ENCODE peak calls at places on chromosomes 7 and 10, in seven cellular contexts. One of them, this sample, is unnamed.

GRCh38 chr10:107727762-107728317 is 563.3 kb upstream of the SORCS1 start:
- DNase-seq in right atrium auricular region: no peak
- DNase-seq in AG09309: no peak
- DNase-seq in colonic mucosa: peak; percentile 38
- DNase-seq in cardiac muscle cell: peak; percentile 8
- DNase-seq in AG10803: peak; percentile 37
- DNase-seq in aorta: no peak
- DNase-seq in this sample: no peak

GRCh38 chr10:130169136-130169888 is 33.1 kb downstream of the GLRX3 start:
- DNase-seq in right atrium auricular region: no peak
- DNase-seq in AG09309: peak; percentile 38
- DNase-seq in colonic mucosa: no peak
- DNase-seq in cardiac muscle cell: peak; percentile 70
- DNase-seq in AG10803: peak; percentile 55
- DNase-seq in aorta: no peak
- DNase-seq in this sample: no peak

GRCh38 chr10:10499839-10500238 is 517.8 kb upstream of the CELF2 start:
- DNase-seq in right atrium auricular region: no peak
- DNase-seq in AG09309: no peak
- DNase-seq in colonic mucosa: no peak
- DNase-seq in cardiac muscle cell: peak; percentile 75
- DNase-seq in AG10803: peak; percentile 58
- DNase-seq in aorta: no peak
- DNase-seq in this sample: no peak

GRCh38 chr10:36602374-36602773 is 523.0 kb upstream of the ANKRD30A start:
- DNase-seq in right atrium auricular region: no peak
- DNase-seq in AG09309: peak; percentile 34
- DNase-seq in colonic mucosa: no peak
- DNase-seq in cardiac muscle cell: peak; percentile 49
- DNase-seq in AG10803: peak; percentile 54
- DNase-seq in aorta: no peak
- DNase-seq in this sample: no peak

GRCh38 chr10:60235001-60235400 is 154.7 kb downstream of the ANK3 start:
- DNase-seq in right atrium auricular region: no peak
- DNase-seq in AG09309: peak; percentile 13
- DNase-seq in colonic mucosa: no peak
- DNase-seq in cardiac muscle cell: peak; percentile 55
- DNase-seq in AG10803: peak; percentile 15
- DNase-seq in aorta: no peak
- DNase-seq in this sample: no peak

GRCh38 chr7:128031901-128032604 is 816 bp upstream of the LRRC4 start:
- DNase-seq in right atrium auricular region: no peak
- DNase-seq in AG09309: peak; percentile 74
- DNase-seq in colonic mucosa: no peak
- DNase-seq in cardiac muscle cell: peak; percentile 90
- DNase-seq in AG10803: peak; percentile 83
- DNase-seq in aorta: no peak
- DNase-seq in this sample: peak; percentile 19

GRCh38 chr7:17401806-17402627 is 103.6 kb downstream of the AHR start:
- DNase-seq in right atrium auricular region: no peak
- DNase-seq in AG09309: no peak
- DNase-seq in colonic mucosa: no peak
- DNase-seq in cardiac muscle cell: no peak
- DNase-seq in AG10803: no peak
- DNase-seq in aorta: no peak
- DNase-seq in this sample: peak; percentile 43

GRCh38 chr10:124898493-124898892 is 43.4 kb upstream of the ZRANB1 start:
- DNase-seq in right atrium auricular region: no peak
- DNase-seq in AG09309: no peak
- DNase-seq in colonic mucosa: peak; percentile 48
- DNase-seq in cardiac muscle cell: no peak
- DNase-seq in AG10803: no peak
- DNase-seq in aorta: no peak
- DNase-seq in this sample: no peak

GRCh38 chr7:81213394-81213793 is 294.5 kb upstream of the SEMA3C start:
- DNase-seq in right atrium auricular region: no peak
- DNase-seq in AG09309: no peak
- DNase-seq in colonic mucosa: no peak
- DNase-seq in cardiac muscle cell: no peak
- DNase-seq in AG10803: no peak
- DNase-seq in aorta: no peak
- DNase-seq in this sample: no peak

GRCh38 chr7:140625908-140626868 is 14.4 kb downstream of the DENND2A start:
- DNase-seq in right atrium auricular region: peak; percentile 98
- DNase-seq in AG09309: peak; percentile 73
- DNase-seq in colonic mucosa: peak; percentile 68
- DNase-seq in cardiac muscle cell: peak; percentile 98
- DNase-seq in AG10803: peak; percentile 97
- DNase-seq in aorta: peak; percentile 89
- DNase-seq in this sample: no peak

GRCh38 chr10:5942471-5942870 is 34.9 kb downstream of the IL15RA start:
- DNase-seq in right atrium auricular region: peak; percentile 80
- DNase-seq in AG09309: no peak
- DNase-seq in colonic mucosa: peak; percentile 32
- DNase-seq in cardiac muscle cell: no peak
- DNase-seq in AG10803: no peak
- DNase-seq in aorta: peak; percentile 88
- DNase-seq in this sample: no peak

GRCh38 chr7:100575746-100576383 is 2.2 kb upstream of the SAP25 start:
- DNase-seq in right atrium auricular region: no peak
- DNase-seq in AG09309: no peak
- DNase-seq in colonic mucosa: no peak
- DNase-seq in cardiac muscle cell: no peak
- DNase-seq in AG10803: no peak
- DNase-seq in aorta: no peak
- DNase-seq in this sample: no peak

GRCh38 chr10:129888784-129889616 is 75.1 kb downstream of the EBF3 start:
- DNase-seq in right atrium auricular region: peak; percentile 70
- DNase-seq in AG09309: no peak
- DNase-seq in colonic mucosa: peak; percentile 23
- DNase-seq in cardiac muscle cell: peak; percentile 66
- DNase-seq in AG10803: peak; percentile 37
- DNase-seq in aorta: no peak
- DNase-seq in this sample: no peak

GRCh38 chr10:45202242-45202641 is 113.2 kb downstream of the OR13A1 start:
- DNase-seq in right atrium auricular region: no peak
- DNase-seq in AG09309: no peak
- DNase-seq in colonic mucosa: no peak
- DNase-seq in cardiac muscle cell: no peak
- DNase-seq in AG10803: no peak
- DNase-seq in aorta: no peak
- DNase-seq in this sample: no peak

GRCh38 chr7:28389504-28390385 is 22.6 kb upstream of the CREB5 start:
- DNase-seq in right atrium auricular region: no peak
- DNase-seq in AG09309: peak; percentile 47
- DNase-seq in colonic mucosa: no peak
- DNase-seq in cardiac muscle cell: peak; percentile 77
- DNase-seq in AG10803: peak; percentile 68
- DNase-seq in aorta: no peak
- DNase-seq in this sample: peak; percentile 37

GRCh38 chr7:55964802-55965470 is 551 bp downstream of the NIPSNAP2 start:
- DNase-seq in right atrium auricular region: peak; percentile 70
- DNase-seq in AG09309: no peak
- DNase-seq in colonic mucosa: peak; percentile 86
- DNase-seq in cardiac muscle cell: peak; percentile 54
- DNase-seq in AG10803: peak; percentile 66
- DNase-seq in aorta: peak; percentile 89
- DNase-seq in this sample: no peak

GRCh38 chr7:84447636-84448293 is 253.2 kb upstream of the SEMA3A start:
- DNase-seq in right atrium auricular region: no peak
- DNase-seq in AG09309: no peak
- DNase-seq in colonic mucosa: no peak
- DNase-seq in cardiac muscle cell: no peak
- DNase-seq in AG10803: no peak
- DNase-seq in aorta: no peak
- DNase-seq in this sample: no peak

GRCh38 chr10:73413108-73413527 is 740 bp downstream of the ANXA7 start:
- DNase-seq in right atrium auricular region: no peak
- DNase-seq in AG09309: no peak
- DNase-seq in colonic mucosa: peak; percentile 55
- DNase-seq in cardiac muscle cell: no peak
- DNase-seq in AG10803: no peak
- DNase-seq in aorta: no peak
- DNase-seq in this sample: peak; percentile 49

GRCh38 chr10:6702030-6702429 is 122.0 kb upstream of the PRKCQ start:
- DNase-seq in right atrium auricular region: no peak
- DNase-seq in AG09309: no peak
- DNase-seq in colonic mucosa: no peak
- DNase-seq in cardiac muscle cell: no peak
- DNase-seq in AG10803: no peak
- DNase-seq in aorta: no peak
- DNase-seq in this sample: no peak

GRCh38 chr10:82796510-82796909 is 921.5 kb downstream of the NRG3 start:
- DNase-seq in right atrium auricular region: no peak
- DNase-seq in AG09309: no peak
- DNase-seq in colonic mucosa: no peak
- DNase-seq in cardiac muscle cell: peak; percentile 27
- DNase-seq in AG10803: peak; percentile 11
- DNase-seq in aorta: no peak
- DNase-seq in this sample: no peak

GRCh38 chr10:121595806-121596667 is 2.2 kb downstream of the FGFR2 start:
- DNase-seq in right atrium auricular region: no peak
- DNase-seq in AG09309: no peak
- DNase-seq in colonic mucosa: no peak
- DNase-seq in cardiac muscle cell: no peak
- DNase-seq in AG10803: no peak
- DNase-seq in aorta: no peak
- DNase-seq in this sample: no peak

GRCh38 chr7:112495820-112496462 is 15.2 kb downstream of the LSMEM1 start:
- DNase-seq in right atrium auricular region: no peak
- DNase-seq in AG09309: peak; percentile 24
- DNase-seq in colonic mucosa: peak; percentile 47
- DNase-seq in cardiac muscle cell: peak; percentile 79
- DNase-seq in AG10803: peak; percentile 76
- DNase-seq in aorta: peak; percentile 57
- DNase-seq in this sample: no peak

GRCh38 chr7:114345494-114345893 is 69.1 kb upstream of the FOXP2 start:
- DNase-seq in right atrium auricular region: no peak
- DNase-seq in AG09309: no peak
- DNase-seq in colonic mucosa: no peak
- DNase-seq in cardiac muscle cell: peak; percentile 46
- DNase-seq in AG10803: peak; percentile 53
- DNase-seq in aorta: no peak
- DNase-seq in this sample: no peak

GRCh38 chr7:116552616-116553015 is 27.8 kb downstream of the CAV1 start:
- DNase-seq in right atrium auricular region: no peak
- DNase-seq in AG09309: no peak
- DNase-seq in colonic mucosa: no peak
- DNase-seq in cardiac muscle cell: no peak
- DNase-seq in AG10803: no peak
- DNase-seq in aorta: no peak
- DNase-seq in this sample: no peak

GRCh38 chr7:94405506-94405905 is 10.8 kb downstream of the COL1A2 start:
- DNase-seq in right atrium auricular region: no peak
- DNase-seq in AG09309: no peak
- DNase-seq in colonic mucosa: no peak
- DNase-seq in cardiac muscle cell: peak; percentile 41
- DNase-seq in AG10803: peak; percentile 69
- DNase-seq in aorta: no peak
- DNase-seq in this sample: no peak

GRCh38 chr7:30913821-30914515 is 2.3 kb downstream of the AQP1 start:
- DNase-seq in right atrium auricular region: no peak
- DNase-seq in AG09309: no peak
- DNase-seq in colonic mucosa: peak; percentile 66
- DNase-seq in cardiac muscle cell: no peak
- DNase-seq in AG10803: no peak
- DNase-seq in aorta: peak; percentile 46
- DNase-seq in this sample: no peak
- H3K4me3 ChIP-seq in right atrium auricular region: peak overlapping the region; percentile 44
- H3K4me3 ChIP-seq in AG09309: no peak overlapping the region
- H3K4me3 ChIP-seq in colonic mucosa: peak overlapping the region; percentile 9
- H3K4me3 ChIP-seq in cardiac muscle cell: no peak overlapping the region
- H3K4me3 ChIP-seq in AG10803: no peak overlapping the region
- H3K4me3 ChIP-seq in aorta: peak overlapping the region; percentile 88
- H3K4me3 ChIP-seq in this sample: no peak overlapping the region

GRCh38 chr10:77391605-77392235 is 245.9 kb downstream of the KCNMA1 start:
- DNase-seq in right atrium auricular region: peak; percentile 78
- DNase-seq in AG09309: peak; percentile 66
- DNase-seq in colonic mucosa: peak; percentile 85
- DNase-seq in cardiac muscle cell: peak; percentile 88
- DNase-seq in AG10803: peak; percentile 87
- DNase-seq in aorta: peak; percentile 91
- DNase-seq in this sample: peak; percentile 12
- H3K4me3 ChIP-seq in right atrium auricular region: no peak overlapping the region
- H3K4me3 ChIP-seq in AG09309: no peak overlapping the region
- H3K4me3 ChIP-seq in colonic mucosa: no peak overlapping the region
- H3K4me3 ChIP-seq in cardiac muscle cell: no peak overlapping the region
- H3K4me3 ChIP-seq in AG10803: peak overlapping the region; percentile 20
- H3K4me3 ChIP-seq in aorta: no peak overlapping the region
- H3K4me3 ChIP-seq in this sample: no peak overlapping the region

DNA sequence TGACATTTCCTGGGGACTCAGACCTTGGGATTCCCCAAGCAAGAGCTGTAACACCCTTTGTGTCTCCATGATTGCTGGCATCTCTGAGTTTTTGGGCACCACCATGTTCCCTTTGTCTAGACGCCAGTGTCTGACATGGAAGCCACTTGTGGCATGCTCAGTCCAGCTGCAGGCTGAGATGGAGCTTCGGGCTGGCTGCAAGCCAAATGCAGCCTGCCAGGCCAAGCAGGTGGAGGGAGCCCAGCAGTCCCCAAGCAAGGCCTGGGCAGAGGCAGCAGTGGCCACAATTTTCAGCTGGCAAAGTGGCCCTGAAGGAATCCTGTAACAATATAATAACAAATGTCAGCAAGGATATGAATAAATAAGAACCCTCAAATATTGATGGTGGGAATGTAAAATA is 86.2 kb upstream of the ABCB5 start:
- DNase-seq in right atrium auricular region: no peak
- DNase-seq in AG09309: no peak
- DNase-seq in colonic mucosa: no peak
- DNase-seq in cardiac muscle cell: no peak
- DNase-seq in AG10803: no peak
- DNase-seq in aorta: no peak
- DNase-seq in this sample: no peak
- H3K4me3 ChIP-seq in right atrium auricular region: no peak overlapping the region
- H3K4me3 ChIP-seq in AG09309: no peak overlapping the region
- H3K4me3 ChIP-seq in colonic mucosa: no peak overlapping the region
- H3K4me3 ChIP-seq in cardiac muscle cell: no peak overlapping the region
- H3K4me3 ChIP-seq in AG10803: no peak overlapping the region
- H3K4me3 ChIP-seq in aorta: no peak overlapping the region
- H3K4me3 ChIP-seq in this sample: no peak overlapping the region

DNA sequence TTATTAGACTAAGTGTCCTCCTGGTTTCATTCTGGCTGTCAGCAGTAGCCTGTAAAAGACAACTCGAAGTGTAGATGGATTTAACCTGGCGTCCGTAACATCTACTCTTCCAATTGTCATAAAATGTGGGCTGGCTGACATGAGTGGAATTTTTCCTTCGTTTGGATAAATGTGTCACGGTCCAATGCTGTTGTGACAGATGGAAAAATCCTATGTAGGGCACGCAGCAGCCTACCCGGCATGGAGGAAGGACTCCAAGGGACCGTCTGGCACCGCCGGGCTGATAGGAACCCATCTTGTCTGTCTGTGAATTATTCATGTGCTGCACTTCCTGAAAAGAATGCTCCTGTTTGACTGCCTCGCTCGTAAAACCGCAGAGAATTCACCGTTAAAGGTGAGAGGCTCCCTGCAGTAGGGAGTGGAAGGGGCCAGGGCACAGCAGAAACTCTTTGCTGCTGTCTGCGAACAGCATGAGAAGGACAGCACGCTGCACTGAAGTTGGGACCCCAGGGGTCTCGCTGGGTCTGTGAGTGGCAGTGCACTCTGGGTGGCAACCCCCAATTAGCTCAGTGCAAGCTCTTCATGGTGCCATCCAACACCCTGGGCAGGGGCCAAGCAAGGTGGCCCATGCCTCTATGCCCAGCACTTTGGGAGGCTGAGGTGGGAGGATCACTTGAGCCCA is 1.6 kb upstream of the ORAI2 start:
- DNase-seq in right atrium auricular region: no peak
- DNase-seq in AG09309: no peak
- DNase-seq in colonic mucosa: peak; percentile 65
- DNase-seq in cardiac muscle cell: no peak
- DNase-seq in AG10803: peak; percentile 6
- DNase-seq in aorta: no peak
- DNase-seq in this sample: no peak
- H3K4me3 ChIP-seq in right atrium auricular region: no peak overlapping the region
- H3K4me3 ChIP-seq in AG09309: no peak overlapping the region
- H3K4me3 ChIP-seq in colonic mucosa: no peak overlapping the region
- H3K4me3 ChIP-seq in cardiac muscle cell: no peak overlapping the region
- H3K4me3 ChIP-seq in AG10803: no peak overlapping the region
- H3K4me3 ChIP-seq in aorta: no peak overlapping the region
- H3K4me3 ChIP-seq in this sample: peak overlapping the region; percentile 23